ENCODE peak calls at places on chromosomes 5 and 9, in four cellular contexts. One of them, this sample, is unnamed.
A peak's percentile ranks its signal among the peaks of the same experiment; 100 is the strongest.

GRCh38 chr5:157607371-157608161 is 32.0 kb upstream of the ADAM19 start:
- DNase-seq in K562: peak; percentile 33
- DNase-seq in IMR-90: peak; percentile 85
- DNase-seq in keratinocyte: peak; percentile 75
- DNase-seq in this sample: no peak

GRCh38 chr5:67379761-67380160 is 183.2 kb upstream of the CD180 start:
- DNase-seq in keratinocyte: no peak
- DNase-seq in IMR-90: no peak
- DNase-seq in K562: no peak
- DNase-seq in this sample: no peak

GRCh38 chr5:130884033-130884432 is 281.0 kb downstream of the HINT1 start:
- DNase-seq in IMR-90: no peak
- DNase-seq in K562: no peak
- DNase-seq in keratinocyte: no peak
- DNase-seq in this sample: no peak

GRCh38 chr5:80109549-80110478 is 74.7 kb downstream of the THBS4 start:
- DNase-seq in IMR-90: no peak
- DNase-seq in K562: no peak
- DNase-seq in keratinocyte: no peak
- DNase-seq in this sample: no peak

GRCh38 chr9:131027048-131027871 is 18.3 kb downstream of the LAMC3 start:
- DNase-seq in keratinocyte: no peak
- DNase-seq in K562: peak; percentile 73
- DNase-seq in IMR-90: no peak
- DNase-seq in this sample: no peak

GRCh38 chr5:132528866-132529634 is 14.3 kb downstream of the IL5 start:
- DNase-seq in K562: no peak
- DNase-seq in keratinocyte: no peak
- DNase-seq in IMR-90: no peak
- DNase-seq in this sample: peak; percentile 31

GRCh38 chr9:121198512-121199042 is 3.1 kb downstream of the RAB14 start:
- DNase-seq in IMR-90: no peak
- DNase-seq in K562: no peak
- DNase-seq in keratinocyte: no peak
- DNase-seq in this sample: no peak

GRCh38 chr9:78272307-78272706 is 24.6 kb upstream of the PSAT1 start:
- DNase-seq in IMR-90: no peak
- DNase-seq in K562: no peak
- DNase-seq in keratinocyte: no peak
- DNase-seq in this sample: no peak

GRCh38 chr5:33781286-33781685 is 110.5 kb downstream of the ADAMTS12 start:
- DNase-seq in K562: no peak
- DNase-seq in IMR-90: peak; percentile 89
- DNase-seq in keratinocyte: no peak
- DNase-seq in this sample: no peak

GRCh38 chr9:3507395-3508077 is 18.3 kb downstream of the RFX3 start:
- DNase-seq in keratinocyte: no peak
- DNase-seq in K562: no peak
- DNase-seq in IMR-90: no peak
- DNase-seq in this sample: no peak

GRCh38 chr9:123251741-123252140 is 16.6 kb downstream of the STRBP start:
- DNase-seq in IMR-90: no peak
- DNase-seq in keratinocyte: no peak
- DNase-seq in K562: no peak
- DNase-seq in this sample: no peak

GRCh38 chr9:89427621-89428221 is 70.2 kb downstream of the SEMA4D start:
- DNase-seq in IMR-90: peak; percentile 49
- DNase-seq in K562: no peak
- DNase-seq in keratinocyte: no peak
- DNase-seq in this sample: no peak

GRCh38 chr9:110104201-110104845 is 103.6 kb downstream of the C9orf152 start:
- DNase-seq in K562: no peak
- DNase-seq in keratinocyte: no peak
- DNase-seq in IMR-90: peak; percentile 85
- DNase-seq in this sample: no peak

GRCh38 chr9:94018628-94019027 is 63.5 kb upstream of the BARX1 start:
- DNase-seq in K562: no peak
- DNase-seq in keratinocyte: no peak
- DNase-seq in IMR-90: peak; percentile 79
- DNase-seq in this sample: no peak

GRCh38 chr5:5592541-5592940 is 170.1 kb downstream of the ICE1 start:
- DNase-seq in K562: no peak
- DNase-seq in IMR-90: no peak
- DNase-seq in keratinocyte: no peak
- DNase-seq in this sample: no peak

GRCh38 chr5:159877894-159878448 is 38.3 kb upstream of the ADRA1B start:
- DNase-seq in keratinocyte: no peak
- DNase-seq in IMR-90: no peak
- DNase-seq in K562: no peak
- DNase-seq in this sample: no peak

GRCh38 chr5:80061541-80061940 is 26.4 kb downstream of the THBS4 start:
- DNase-seq in K562: no peak
- DNase-seq in keratinocyte: no peak
- DNase-seq in IMR-90: no peak
- DNase-seq in this sample: no peak

GRCh38 chr9:128716581-128717254 is 7.2 kb downstream of the ZDHHC12 start:
- DNase-seq in keratinocyte: no peak
- DNase-seq in IMR-90: no peak
- DNase-seq in K562: no peak
- DNase-seq in this sample: no peak

GRCh38 chr5:86968311-86968753 is 299.4 kb upstream of the RASA1 start:
- DNase-seq in IMR-90: peak; percentile 65
- DNase-seq in K562: no peak
- DNase-seq in keratinocyte: no peak
- DNase-seq in this sample: peak; percentile 76

GRCh38 chr5:112390327-112390726 is 28.8 kb downstream of the EPB41L4A start:
- DNase-seq in keratinocyte: no peak
- DNase-seq in IMR-90: no peak
- DNase-seq in K562: no peak
- DNase-seq in this sample: no peak

GRCh38 chr5:82298668-82299067 is 20.5 kb upstream of the RPS23 start:
- DNase-seq in IMR-90: no peak
- DNase-seq in K562: no peak
- DNase-seq in keratinocyte: no peak
- DNase-seq in this sample: no peak

GRCh38 chr9:74755355-74755754 is 132.4 kb downstream of the TRPM6 start:
- DNase-seq in IMR-90: no peak
- DNase-seq in keratinocyte: no peak
- DNase-seq in K562: no peak
- DNase-seq in this sample: no peak

GRCh38 chr9:93256878-93257807 is 73.2 kb downstream of the WNK2 start:
- DNase-seq in keratinocyte: no peak
- DNase-seq in K562: no peak
- DNase-seq in IMR-90: no peak
- DNase-seq in this sample: no peak

GRCh38 chr9:80866576-80867227 is 822.6 kb downstream of the TLE1 start:
- DNase-seq in IMR-90: peak; percentile 52
- DNase-seq in keratinocyte: peak; percentile 19
- DNase-seq in K562: no peak
- DNase-seq in this sample: no peak

GRCh38 chr5:1733369-1733768 is 66.3 kb downstream of the MRPL36 start:
- DNase-seq in keratinocyte: no peak
- DNase-seq in IMR-90: no peak
- DNase-seq in K562: no peak
- DNase-seq in this sample: no peak

GRCh38 chr9:133351908-133352634 is 4.1 kb downstream of the RPL7A start:
- DNase-seq in K562: no peak
- DNase-seq in keratinocyte: no peak
- DNase-seq in IMR-90: peak; percentile 60
- DNase-seq in this sample: peak; percentile 48

GRCh38 chr9:10661994-10662393 is 49.2 kb upstream of the PTPRD start:
- DNase-seq in K562: no peak
- DNase-seq in keratinocyte: no peak
- DNase-seq in IMR-90: no peak
- DNase-seq in this sample: no peak

GRCh38 chr5:154356256-154356655 is 89.5 kb upstream of the SAP30L start:
- DNase-seq in keratinocyte: no peak
- DNase-seq in IMR-90: peak; percentile 51
- DNase-seq in K562: no peak
- DNase-seq in this sample: no peak

GRCh38 chr5:2381070-2381469 is 370.4 kb downstream of the IRX2 start:
- DNase-seq in keratinocyte: no peak
- DNase-seq in K562: no peak
- DNase-seq in IMR-90: no peak
- DNase-seq in this sample: no peak

DNA sequence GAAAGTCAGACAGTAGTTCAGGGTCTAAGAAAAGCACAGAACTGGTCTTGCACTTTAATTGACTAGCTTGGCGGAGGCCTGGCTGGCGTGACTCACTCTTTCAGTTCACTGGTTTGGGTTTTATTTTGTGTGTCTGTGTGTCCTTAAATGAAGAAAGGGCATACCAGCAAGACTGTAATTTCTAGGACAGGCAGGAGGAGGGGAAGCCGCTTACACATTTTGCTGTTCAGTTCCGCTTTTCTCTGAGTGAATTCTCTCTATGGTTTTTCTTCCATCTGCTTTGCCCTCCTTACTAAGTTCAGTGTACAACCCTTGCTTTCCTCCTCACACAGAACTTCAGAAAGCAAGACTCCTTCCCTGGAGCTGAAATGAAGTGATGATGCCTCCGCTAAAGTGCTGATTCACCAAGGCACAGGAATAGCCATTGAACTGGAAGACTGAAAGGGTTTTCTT is 150.8 kb downstream of the MEF2C start:
- DNase-seq in IMR-90: no peak
- DNase-seq in K562: no peak
- DNase-seq in keratinocyte: no peak
- DNase-seq in this sample: no peak
- H3K4me3 ChIP-seq in IMR-90: no peak overlapping the region
- H3K4me3 ChIP-seq in K562: no peak overlapping the region
- H3K4me3 ChIP-seq in keratinocyte: no peak overlapping the region
- H3K4me3 ChIP-seq in this sample: no peak overlapping the region

DNA sequence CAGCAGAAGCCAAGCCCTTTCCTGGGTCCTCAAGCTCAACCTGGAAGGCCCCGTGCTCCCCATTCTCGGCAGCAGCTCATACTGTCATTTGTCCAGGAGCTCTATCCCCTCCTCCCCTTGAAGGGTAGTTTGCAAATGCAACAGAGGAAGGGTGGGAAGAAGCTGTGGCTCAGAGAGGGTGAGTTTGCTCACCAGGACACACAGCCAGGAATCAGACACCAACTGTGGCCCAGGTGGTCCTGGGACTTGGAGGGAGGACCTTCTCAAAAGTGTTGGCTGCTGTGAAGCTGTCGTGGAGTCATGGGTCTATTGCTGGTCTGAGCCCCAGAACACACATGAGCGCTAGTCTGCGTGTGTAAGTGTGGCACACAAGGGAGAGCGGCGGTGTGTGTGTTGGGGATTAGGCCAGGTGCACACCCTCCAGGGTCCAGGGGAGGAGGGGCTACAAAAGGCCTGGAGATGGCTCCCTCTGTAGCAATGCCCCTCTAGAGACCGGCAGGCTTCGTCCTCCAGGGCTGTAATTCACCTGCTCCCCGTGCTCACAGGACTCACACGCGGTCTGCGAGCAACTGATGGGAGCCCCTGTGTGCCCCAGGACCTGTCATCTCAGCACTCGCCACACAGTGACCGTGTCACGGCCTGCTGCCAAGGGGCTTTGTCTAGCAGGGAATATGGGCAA is 8.2 kb upstream of the RPS14 start:
- DNase-seq in keratinocyte: no peak
- DNase-seq in IMR-90: no peak
- DNase-seq in K562: no peak
- DNase-seq in this sample: no peak
- H2AFZ ChIP-seq in keratinocyte: no peak overlapping the region
- H2AFZ ChIP-seq in IMR-90: peak overlapping the region; percentile 48
- H2AFZ ChIP-seq in K562: peak overlapping the region; percentile 8
- H2AFZ ChIP-seq in this sample: peak overlapping the region; percentile 33

DNA sequence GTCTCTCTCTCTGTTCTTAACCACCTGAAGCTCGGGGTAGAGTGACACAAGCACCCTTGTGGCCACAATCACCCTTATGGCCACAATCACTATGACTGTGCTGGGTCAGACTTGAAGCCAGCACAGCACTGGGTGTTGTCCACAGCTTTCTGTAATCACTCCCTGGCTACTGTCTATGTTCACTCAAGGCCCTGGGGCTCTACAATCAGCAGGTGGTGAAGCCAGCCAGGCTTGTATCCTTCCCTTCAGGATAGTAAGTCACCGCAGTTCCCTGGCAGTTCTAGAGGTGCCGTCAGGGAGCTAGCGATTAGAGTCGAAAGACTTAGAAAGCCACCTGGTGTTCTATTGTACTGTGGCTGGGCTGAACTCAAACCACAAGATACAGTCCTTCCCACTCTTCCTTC is 44.2 kb downstream of the GDA start:
- DNase-seq in K562: no peak
- DNase-seq in IMR-90: no peak
- DNase-seq in keratinocyte: no peak
- DNase-seq in this sample: no peak
- H3K9me1 ChIP-seq in K562: no peaks in the 10 kb centered on the region
- H3K9me1 ChIP-seq in IMR-90: no peaks in the 10 kb centered on the region
- H3K9me1 ChIP-seq in keratinocyte: no peaks in the 10 kb centered on the region
- H3K9me1 ChIP-seq in this sample: no peaks in the 10 kb centered on the region

GRCh38 chr5:165502893-165503696 is 1997.7 kb downstream of the MAT2B start:
- DNase-seq in K562: no peak
- DNase-seq in IMR-90: peak; percentile 18
- DNase-seq in keratinocyte: no peak
- DNase-seq in this sample: peak; percentile 10
- H3K4me3 ChIP-seq in K562: no peak overlapping the region
- H3K4me3 ChIP-seq in IMR-90: peak overlapping the region; percentile 37
- H3K4me3 ChIP-seq in keratinocyte: no peak overlapping the region
- H3K4me3 ChIP-seq in this sample: peak overlapping the region; percentile 2

DNA sequence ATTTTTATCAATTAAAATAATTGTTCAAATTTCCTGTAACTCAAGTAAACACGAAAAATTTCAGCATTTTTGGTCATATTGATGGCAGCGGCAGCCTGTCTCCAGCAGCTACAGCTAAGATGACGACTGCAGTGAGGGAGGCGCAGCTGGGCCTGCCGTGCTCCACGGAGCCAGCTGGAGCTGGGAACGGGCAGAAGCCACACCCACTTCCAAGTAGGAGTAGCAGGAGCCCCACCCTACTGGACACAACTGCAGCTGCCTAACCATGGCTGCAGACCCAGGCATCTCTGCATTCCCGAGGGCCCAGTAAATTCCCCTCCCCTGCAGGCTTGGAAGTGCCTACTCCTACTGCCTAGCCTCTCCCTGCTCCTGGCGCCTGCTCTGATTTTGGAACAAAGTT is 2031.7 kb downstream of the EFNA5 start:
- DNase-seq in keratinocyte: no peak
- DNase-seq in IMR-90: no peak
- DNase-seq in K562: peak; percentile 7
- DNase-seq in this sample: no peak
- H2AFZ ChIP-seq in keratinocyte: no peak overlapping the region
- H2AFZ ChIP-seq in IMR-90: no peak overlapping the region
- H2AFZ ChIP-seq in K562: no peak overlapping the region
- H2AFZ ChIP-seq in this sample: no peak overlapping the region

GRCh38 chr5:52638732-52639131 is 149.0 kb upstream of the ITGA1 start:
- DNase-seq in K562: no peak
- DNase-seq in IMR-90: no peak
- DNase-seq in keratinocyte: no peak
- DNase-seq in this sample: no peak
- H3K9me1 ChIP-seq in K562: no peaks in the 10 kb centered on the region
- H3K9me1 ChIP-seq in IMR-90: no peaks in the 10 kb centered on the region
- H3K9me1 ChIP-seq in keratinocyte: no peaks in the 10 kb centered on the region
- H3K9me1 ChIP-seq in this sample: no peaks in the 10 kb centered on the region